ENCODE peak calls at places on chromosomes 6 and 20, in six cellular contexts. T, P, E, C, M and I are unnamed samples. For H3K4me1, the result is how much of the 10 kb centered on the place peaks cover.

GRCh38 chr20:8671366-8671943 is 397.4 kb upstream of the PLCB4 start:
- DNase-seq in P (no peak), M (no peak), T (no peak), C (no peak), E (no peak), I (no peak)

GRCh38 chr20:31830406-31830981 is 11.3 kb downstream of the MYLK2 start:
- DNase-seq in T (no peak), M (no peak), P (no peak), C (no peak), E (no peak), I (no peak)

GRCh38 chr6:87333033-87333432 is 4.0 kb upstream of the GJB7 start:
- DNase-seq in P (no peak), T (no peak), M (no peak), C (no peak), E (no peak), I (no peak)

GRCh38 chr6:47603995-47604394 is 94.4 kb upstream of the ADGRF4 start:
- DNase-seq in C (no peak), M (no peak), T (no peak), E (no peak), P (no peak), I (no peak)

GRCh38 chr6:88048556-88048955 is 915 bp downstream of the SPACA1 start:
- DNase-seq in E (no peak), T (no peak), M (no peak), C (no peak), P (no peak), I (no peak)

GRCh38 chr6:112268628-112269027 is 14.3 kb upstream of the LAMA4 start:
- DNase-seq in P (no peak), C (no peak), M (no peak), E (no peak), T (no peak), I (no peak)

GRCh38 chr20:49381558-49382493 is 100.6 kb downstream of the KCNB1 start:
- DNase-seq in M (peak), T (peak), C (no peak), E (peak), P (no peak), I (peak)

GRCh38 chr6:81806793-81807565 is 54.5 kb upstream of the TENT5A start:
- DNase-seq in T (no peak), E (no peak), P (no peak), C (peak), M (no peak), I (no peak)

GRCh38 chr6:49576618-49577017 is 26.1 kb downstream of the C6orf141 start:
- DNase-seq in P (no peak), E (no peak), T (no peak), M (no peak), C (no peak), I (no peak)

GRCh38 chr6:112639436-112639835 is 292.3 kb downstream of the RFPL4B start:
- DNase-seq in C (no peak), T (no peak), M (no peak), P (no peak), E (peak), I (no peak)

GRCh38 chr20:2382833-2383232 is 2.1 kb downstream of the TGM6 start:
- DNase-seq in E (no peak), C (no peak), T (no peak), P (no peak), M (no peak), I (no peak)

GRCh38 chr6:106628658-106629102 is 618 bp downstream of the RTN4IP1 start:
- DNase-seq in P (no peak), C (peak), M (no peak), T (no peak), E (peak), I (no peak)

GRCh38 chr6:68233623-68234022 is 401.5 kb upstream of the ADGRB3 start:
- DNase-seq in C (no peak), M (no peak), P (no peak), T (no peak), E (peak), I (no peak)

GRCh38 chr6:100296810-100297544 is 167.7 kb downstream of the SIM1 start:
- DNase-seq in C (no peak), T (no peak), E (peak), P (no peak), M (no peak), I (no peak)

GRCh38 chr6:40816601-40817000 is 222.4 kb downstream of the UNC5CL start:
- DNase-seq in T (no peak), E (no peak), C (no peak), P (no peak), M (no peak), I (no peak)

GRCh38 chr6:23173231-23173630 is 603.9 kb downstream of the HDGFL1 start:
- DNase-seq in M (no peak), T (no peak), C (no peak), E (peak), P (no peak), I (no peak)

GRCh38 chr6:6008648-6009421 is 2.1 kb upstream of the NRN1 start:
- DNase-seq in T (peak), C (peak), M (no peak), E (no peak), P (peak), I (peak)

GRCh38 chr6:134520181-134521115 is 202.5 kb upstream of the SGK1 start:
- DNase-seq in M (no peak), T (no peak), C (no peak), E (peak), P (no peak), I (no peak)

GRCh38 chr6:25652007-25652515 is at the start of gene SCGN:
- DNase-seq in E (peak), P (peak), T (peak), M (peak), C (peak), I (peak)

GRCh38 chr6:97497713-97498331 is 214.8 kb upstream of the MMS22L start:
- DNase-seq in E (peak), M (peak), P (peak), T (peak), C (peak), I (peak)

GRCh38 chr6:129828229-129828628 is 32.9 kb downstream of the TMEM244 start:
- DNase-seq in E (no peak), P (no peak), M (no peak), T (no peak), C (no peak), I (no peak)

GRCh38 chr6:169997930-169998218 is 246.5 kb downstream of the ERMARD start:
- DNase-seq in E (no peak), M (no peak), T (no peak), P (no peak), C (no peak), I (peak)

GRCh38 chr6:44201638-44202303 is 15.0 kb upstream of the MYMX start:
- DNase-seq in C (no peak), E (no peak), P (peak), M (no peak), T (no peak), I (no peak)

GRCh38 chr20:21235713-21236445 is 67.3 kb upstream of the XRN2 start:
- DNase-seq in E (peak), M (peak), C (peak), T (peak), P (peak), I (peak)

GRCh38 chr6:133173276-133173675 is 67.9 kb upstream of the EYA4 start:
- DNase-seq in C (no peak), E (no peak), M (no peak), T (no peak), P (no peak), I (peak)

GRCh38 chr6:133166706-133167105 is 74.5 kb upstream of the EYA4 start:
- DNase-seq in P (no peak), E (peak), C (no peak), M (no peak), T (no peak), I (no peak)

GRCh38 chr6:133169901-133170300 is 71.3 kb upstream of the EYA4 start:
- DNase-seq in P (no peak), C (peak), M (no peak), T (no peak), E (no peak), I (no peak)

GRCh38 chr6:133170602-133171001 is 70.6 kb upstream of the EYA4 start:
- DNase-seq in P (no peak), C (no peak), T (no peak), E (peak), M (no peak), I (no peak)

DNA sequence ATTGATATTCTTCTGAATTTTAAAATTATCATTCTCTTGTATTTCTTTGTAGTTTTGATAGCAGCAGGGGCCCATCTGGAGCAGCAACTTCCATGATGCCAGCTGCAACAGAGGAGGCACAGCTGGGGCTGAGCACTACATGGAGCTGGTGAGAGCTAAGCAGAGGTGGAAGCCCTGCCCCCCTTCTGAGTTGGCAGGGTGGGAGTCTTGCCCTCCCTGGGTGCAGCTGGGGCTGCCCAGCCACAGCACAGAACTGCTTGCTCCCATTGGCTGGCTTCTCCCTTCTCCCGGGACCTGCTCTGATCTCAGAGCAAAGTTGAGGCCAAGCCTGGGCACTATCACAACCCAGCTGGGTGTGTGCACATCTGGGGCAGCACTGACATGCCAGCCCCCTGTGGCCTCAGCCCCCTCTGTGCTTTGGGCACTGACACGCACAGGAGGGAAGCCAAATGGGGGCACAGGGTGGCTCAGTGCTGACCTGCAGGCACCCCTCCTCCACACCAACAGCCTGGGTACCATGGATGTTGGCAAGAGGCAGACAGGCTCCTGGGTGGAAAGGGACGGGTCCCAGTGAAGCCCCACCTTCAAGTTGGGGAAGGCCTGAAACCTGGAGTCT is 69.1 kb upstream of the EYA4 start:
- DNase-seq in C (no peak), T (no peak), E (no peak), P (no peak), M (no peak), I (peak)
- H3K4me3 ChIP-seq in C (no peak), T (no peak), E (no peak), P (no peak), M (no peak), I (no peak)

GRCh38 chr6:53048431-53049195 is 16.6 kb upstream of the FBXO9 start:
- DNase-seq in E (peak), P (no peak), C (no peak), T (no peak), M (no peak), I (no peak)
- H3K4me1 ChIP-seq in E (under half), P (under half), C (under half), T (under half), M (under half), I (under half)

GRCh38 chr20:53582574-53583351 is 10.9 kb downstream of the ZNF217 start:
- DNase-seq in P (no peak), M (peak), C (peak), E (peak), T (peak), I (no peak)
- H3K4me3 ChIP-seq in P (peak), M (no peak), C (peak), E (no peak), T (no peak), I (no peak)

DNA sequence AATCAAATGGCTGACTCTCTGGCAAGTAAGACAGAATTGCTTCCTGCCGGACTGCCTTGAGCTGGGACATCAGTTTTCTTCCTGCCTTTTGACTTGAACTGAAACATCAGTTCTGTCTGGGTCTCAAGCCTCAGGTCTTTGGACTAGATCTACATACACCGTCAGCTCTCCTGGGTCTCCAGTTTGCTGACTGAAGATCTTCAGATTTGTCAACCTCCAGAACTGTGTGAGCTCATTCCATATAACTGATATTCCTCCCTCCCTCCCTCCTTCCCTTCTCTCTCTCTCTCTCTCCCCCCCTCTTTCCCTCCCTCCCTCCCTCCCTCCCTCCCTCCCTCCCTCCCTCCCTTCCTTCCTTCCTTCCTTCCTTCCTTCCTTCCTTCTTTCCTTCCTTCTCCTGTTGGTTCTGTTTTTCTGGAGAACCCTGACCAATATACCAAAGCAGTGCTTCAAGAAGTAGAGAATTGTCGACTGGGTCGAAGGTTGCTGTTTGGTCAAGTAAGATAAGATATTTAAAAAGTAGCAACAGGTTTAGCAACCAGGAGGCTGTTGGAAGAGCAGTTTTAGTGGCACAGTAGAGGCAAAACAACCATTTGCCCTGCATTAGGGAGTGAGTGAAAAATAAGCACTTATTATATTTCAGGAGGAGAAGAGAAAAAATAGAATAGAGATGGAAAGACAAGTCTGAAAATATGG is 33.1 kb upstream of the CMTR1 start:
- DNase-seq in T (no peak), C (no peak), E (no peak), M (no peak), P (no peak), I (no peak)
- H3K4me1 ChIP-seq in T (under half), C (under half), E (under half), M (under half), P (under half), I (under half)

GRCh38 chr6:56851541-56852248 is 103.2 kb upstream of the BEND6 start:
- DNase-seq in T (peak), M (no peak), E (peak), P (no peak), C (peak), I (no peak)
- H3K4me3 ChIP-seq in T (peak), M (peak), E (peak), P (peak), C (peak), I (peak)